ENCODE peak calls at places on chromosome 1, in ten cellular contexts. One of them, this sample, is unnamed.

GRCh38 chr1:201488817-201489581 is 17.9 kb downstream of the CSRP1 start:
- DNase-seq in Ammon's horn: peak; percentile 41
- DNase-seq in sciatic nerve: peak; percentile 89
- DNase-seq in NCI-H1436: no peak
- DNase-seq in left lobe of liver: peak; percentile 74
- DNase-seq in hepatocyte: peak; percentile 29
- DNase-seq in AG04450: peak; percentile 78
- DNase-seq in activated T-helper 9 cell treated with anti-CD3 and anti-CD28 coated beads, Interleukin-2, amount 50 U/mL, for 16 hours: no peak
- DNase-seq in naive thymus-derived CD4-positive, alpha-beta T cell: no peak
- DNase-seq in activated T-cell treated with anti-CD3 and anti-CD28 coated beads, Interleukin-2, amount 50 U/mL, for 24 hours: no peak
- DNase-seq in this sample: peak; percentile 99

GRCh38 chr1:7290971-7291970 is 479.8 kb upstream of the VAMP3 start:
- DNase-seq in Ammon's horn: peak; percentile 74
- DNase-seq in sciatic nerve: no peak
- DNase-seq in NCI-H1436: no peak
- DNase-seq in left lobe of liver: no peak
- DNase-seq in hepatocyte: no peak
- DNase-seq in AG04450: no peak
- DNase-seq in activated T-helper 9 cell treated with anti-CD3 and anti-CD28 coated beads, Interleukin-2, amount 50 U/mL, for 16 hours: no peak
- DNase-seq in naive thymus-derived CD4-positive, alpha-beta T cell: no peak
- DNase-seq in activated T-cell treated with anti-CD3 and anti-CD28 coated beads, Interleukin-2, amount 50 U/mL, for 24 hours: no peak
- DNase-seq in this sample: peak; percentile 47

GRCh38 chr1:245288796-245289195 is 134.0 kb downstream of the KIF26B start:
- DNase-seq in Ammon's horn: no peak
- DNase-seq in sciatic nerve: no peak
- DNase-seq in NCI-H1436: no peak
- DNase-seq in left lobe of liver: no peak
- DNase-seq in hepatocyte: no peak
- DNase-seq in AG04450: no peak
- DNase-seq in activated T-helper 9 cell treated with anti-CD3 and anti-CD28 coated beads, Interleukin-2, amount 50 U/mL, for 16 hours: no peak
- DNase-seq in naive thymus-derived CD4-positive, alpha-beta T cell: no peak
- DNase-seq in activated T-cell treated with anti-CD3 and anti-CD28 coated beads, Interleukin-2, amount 50 U/mL, for 24 hours: no peak
- DNase-seq in this sample: no peak

GRCh38 chr1:231385118-231385748 is 36.9 kb downstream of the EGLN1 start:
- DNase-seq in Ammon's horn: no peak
- DNase-seq in sciatic nerve: no peak
- DNase-seq in NCI-H1436: no peak
- DNase-seq in left lobe of liver: no peak
- DNase-seq in hepatocyte: peak; percentile 28
- DNase-seq in AG04450: no peak
- DNase-seq in activated T-helper 9 cell treated with anti-CD3 and anti-CD28 coated beads, Interleukin-2, amount 50 U/mL, for 16 hours: no peak
- DNase-seq in naive thymus-derived CD4-positive, alpha-beta T cell: no peak
- DNase-seq in activated T-cell treated with anti-CD3 and anti-CD28 coated beads, Interleukin-2, amount 50 U/mL, for 24 hours: no peak
- DNase-seq in this sample: no peak

GRCh38 chr1:168609133-168609715 is 32.8 kb downstream of the XCL1 start:
- DNase-seq in Ammon's horn: peak; percentile 55
- DNase-seq in sciatic nerve: peak; percentile 60
- DNase-seq in NCI-H1436: no peak
- DNase-seq in left lobe of liver: no peak
- DNase-seq in hepatocyte: peak; percentile 27
- DNase-seq in AG04450: no peak
- DNase-seq in activated T-helper 9 cell treated with anti-CD3 and anti-CD28 coated beads, Interleukin-2, amount 50 U/mL, for 16 hours: no peak
- DNase-seq in naive thymus-derived CD4-positive, alpha-beta T cell: no peak
- DNase-seq in activated T-cell treated with anti-CD3 and anti-CD28 coated beads, Interleukin-2, amount 50 U/mL, for 24 hours: no peak
- DNase-seq in this sample: no peak

GRCh38 chr1:67726224-67726623 is 41.2 kb downstream of the GADD45A start:
- DNase-seq in Ammon's horn: no peak
- DNase-seq in sciatic nerve: no peak
- DNase-seq in NCI-H1436: no peak
- DNase-seq in left lobe of liver: no peak
- DNase-seq in hepatocyte: no peak
- DNase-seq in AG04450: no peak
- DNase-seq in activated T-helper 9 cell treated with anti-CD3 and anti-CD28 coated beads, Interleukin-2, amount 50 U/mL, for 16 hours: no peak
- DNase-seq in naive thymus-derived CD4-positive, alpha-beta T cell: no peak
- DNase-seq in activated T-cell treated with anti-CD3 and anti-CD28 coated beads, Interleukin-2, amount 50 U/mL, for 24 hours: no peak
- DNase-seq in this sample: peak; percentile 75

GRCh38 chr1:161779393-161779792 is 13.3 kb downstream of the ATF6 start:
- DNase-seq in Ammon's horn: no peak
- DNase-seq in sciatic nerve: no peak
- DNase-seq in NCI-H1436: no peak
- DNase-seq in left lobe of liver: no peak
- DNase-seq in hepatocyte: no peak
- DNase-seq in AG04450: no peak
- DNase-seq in activated T-helper 9 cell treated with anti-CD3 and anti-CD28 coated beads, Interleukin-2, amount 50 U/mL, for 16 hours: no peak
- DNase-seq in naive thymus-derived CD4-positive, alpha-beta T cell: no peak
- DNase-seq in activated T-cell treated with anti-CD3 and anti-CD28 coated beads, Interleukin-2, amount 50 U/mL, for 24 hours: no peak
- DNase-seq in this sample: peak; percentile 12

GRCh38 chr1:232904566-232904965 is 45.8 kb upstream of the NTPCR start:
- DNase-seq in Ammon's horn: peak; percentile 15
- DNase-seq in sciatic nerve: no peak
- DNase-seq in NCI-H1436: no peak
- DNase-seq in left lobe of liver: no peak
- DNase-seq in hepatocyte: peak; percentile 58
- DNase-seq in AG04450: peak; percentile 68
- DNase-seq in activated T-helper 9 cell treated with anti-CD3 and anti-CD28 coated beads, Interleukin-2, amount 50 U/mL, for 16 hours: no peak
- DNase-seq in naive thymus-derived CD4-positive, alpha-beta T cell: no peak
- DNase-seq in activated T-cell treated with anti-CD3 and anti-CD28 coated beads, Interleukin-2, amount 50 U/mL, for 24 hours: no peak
- DNase-seq in this sample: peak; percentile 68

GRCh38 chr1:21655748-21656147 is 13.4 kb downstream of the RAP1GAP start:
- DNase-seq in Ammon's horn: no peak
- DNase-seq in sciatic nerve: no peak
- DNase-seq in NCI-H1436: no peak
- DNase-seq in left lobe of liver: no peak
- DNase-seq in hepatocyte: no peak
- DNase-seq in AG04450: no peak
- DNase-seq in activated T-helper 9 cell treated with anti-CD3 and anti-CD28 coated beads, Interleukin-2, amount 50 U/mL, for 16 hours: no peak
- DNase-seq in naive thymus-derived CD4-positive, alpha-beta T cell: no peak
- DNase-seq in activated T-cell treated with anti-CD3 and anti-CD28 coated beads, Interleukin-2, amount 50 U/mL, for 24 hours: no peak
- DNase-seq in this sample: peak; percentile 43